ENCODE peak calls at places on chromosomes 7 and 10, in ten cellular contexts. L, H, R, W, J, B, G, C, P and U are unnamed samples.

GRCh38 chr10:54372164-54372563 is 428.9 kb downstream of the PCDH15 start:
- DNase-seq in G (no peak), P (no peak), C (no peak), R (no peak), B (no peak), W (no peak), L (no peak), H (no peak), J (no peak), U (no peak)

GRCh38 chr10:98038333-98038732 is 7.9 kb upstream of the CRTAC1 start:
- DNase-seq in L (no peak), R (no peak), C (no peak), W (no peak), H (no peak), J (peak; percentile 41), P (no peak), B (no peak), G (no peak), U (no peak)

GRCh38 chr7:24979470-24979862 is 512 bp downstream of the OSBPL3 start:
- DNase-seq in H (peak; percentile 88), B (peak; percentile 71), G (peak; percentile 80), C (peak; percentile 49), J (no peak), L (peak; percentile 83), R (peak; percentile 78), W (peak; percentile 75), P (no peak), U (no peak)

GRCh38 chr7:131827421-131827820 is 271.0 kb upstream of the PODXL start:
- DNase-seq in G (no peak), L (no peak), H (no peak), W (no peak), B (no peak), C (no peak), J (no peak), R (no peak), P (no peak), U (no peak)

GRCh38 chr7:66747385-66748126 is 7.0 kb downstream of the RABGEF1 start:
- DNase-seq in B (peak; percentile 12), W (no peak), H (no peak), C (no peak), L (peak; percentile 38), G (no peak), R (no peak), P (no peak), J (peak; percentile 38), U (no peak)

GRCh38 chr10:22620140-22620857 is 94.1 kb downstream of the PIP4K2A start:
- DNase-seq in B (no peak), J (no peak), L (peak; percentile 95), C (peak; percentile 77), G (peak; percentile 93), R (no peak), H (no peak), W (no peak), P (peak; percentile 61), U (no peak)

GRCh38 chr10:19832624-19833507 is 16.6 kb downstream of the PLXDC2 start:
- DNase-seq in W (no peak), R (no peak), G (peak; percentile 78), P (no peak), C (no peak), J (peak; percentile 58), B (peak; percentile 26), L (no peak), H (no peak), U (no peak)

GRCh38 chr7:114370177-114370576 is 44.4 kb upstream of the FOXP2 start:
- DNase-seq in P (no peak), H (no peak), C (no peak), R (no peak), G (no peak), B (no peak), W (no peak), L (no peak), J (no peak), U (no peak)

GRCh38 chr7:94971051-94971867 is 63.9 kb downstream of the PPP1R9A start:
- DNase-seq in W (no peak), G (no peak), C (no peak), J (no peak), B (no peak), H (no peak), L (no peak), P (no peak), R (no peak), U (no peak)

GRCh38 chr7:120402801-120403200 is 129.8 kb downstream of the KCND2 start:
- DNase-seq in B (no peak), C (no peak), P (peak; percentile 53), R (no peak), L (no peak), W (no peak), H (no peak), G (no peak), J (no peak), U (no peak)

GRCh38 chr10:124416733-124417132 is 2.0 kb downstream of the OAT start:
- DNase-seq in C (no peak), H (no peak), J (no peak), G (no peak), L (peak; percentile 93), B (no peak), P (no peak), R (no peak), W (no peak), U (no peak)

GRCh38 chr10:126910798-126911197 is 5.6 kb downstream of the DOCK1 start:
- DNase-seq in P (no peak), J (no peak), L (no peak), C (no peak), R (no peak), G (no peak), W (no peak), H (no peak), B (no peak), U (no peak)

GRCh38 chr10:69101451-69102095 is 13.7 kb downstream of the SRGN start:
- DNase-seq in H (no peak), J (no peak), B (no peak), G (no peak), W (no peak), P (no peak), R (no peak), L (peak; percentile 65), C (no peak), U (no peak)

GRCh38 chr10:58712982-58713381 is 200.3 kb downstream of the BICC1 start:
- DNase-seq in G (no peak), H (no peak), J (no peak), P (no peak), B (no peak), W (no peak), L (no peak), R (no peak), C (no peak), U (no peak)
- TF ChIP-seq CTCF in G (peak; percentile 22), H (no peak), J (peak; percentile 35), P (peak; percentile 17), B (peak; percentile 33), W (no peak), L (peak; percentile 32), R (no peak), C (no peak), U (peak; percentile 73)

DNA sequence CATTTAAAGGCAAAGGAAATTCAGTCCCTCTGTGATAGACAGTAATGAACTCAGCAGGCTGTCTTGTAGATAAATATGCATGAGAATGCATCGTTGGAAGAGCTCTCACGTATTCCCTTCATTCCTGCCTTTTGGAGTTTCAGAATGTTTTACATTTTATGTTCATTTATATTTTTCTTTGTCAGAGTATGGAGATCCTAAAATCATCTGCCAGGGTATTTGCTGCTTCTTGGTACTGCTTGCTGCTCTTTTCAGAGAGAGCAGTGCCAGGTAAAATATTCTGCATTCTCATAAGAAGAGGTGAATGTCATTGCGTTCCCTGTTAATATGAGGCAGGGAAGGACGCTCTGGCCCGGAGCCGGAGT is 290.2 kb downstream of the CCDC3 start:
- DNase-seq in J (no peak), P (no peak), W (no peak), G (no peak), L (no peak), R (no peak), B (no peak), C (no peak), H (no peak), U (no peak)
- TF ChIP-seq CTCF in J (no peak), P (peak; percentile 29), W (no peak), G (peak; percentile 71), L (no peak), R (no peak), B (no peak), C (no peak), H (no peak), U (peak; percentile 54)

GRCh38 chr10:110824660-110825059 is 47.1 kb upstream of the PDCD4 start:
- DNase-seq in J (no peak), G (no peak), P (no peak), L (no peak), W (no peak), C (no peak), R (no peak), H (no peak), B (no peak), U (no peak)

GRCh38 chr10:110821508-110821907 is 50.2 kb upstream of the PDCD4 start:
- DNase-seq in B (peak; percentile 34), R (no peak), C (peak; percentile 79), J (no peak), W (no peak), L (no peak), H (no peak), P (no peak), G (no peak), U (no peak)

GRCh38 chr10:110824152-110824441 is 47.6 kb upstream of the PDCD4 start:
- DNase-seq in R (no peak), L (no peak), J (no peak), H (no peak), C (no peak), B (no peak), W (no peak), P (no peak), G (no peak), U (no peak)

GRCh38 chr10:110822065-110822707 is 49.5 kb upstream of the PDCD4 start:
- DNase-seq in L (no peak), C (no peak), R (no peak), B (peak; percentile 21), J (peak; percentile 36), W (no peak), H (no peak), P (no peak), G (no peak), U (no peak)

DNA sequence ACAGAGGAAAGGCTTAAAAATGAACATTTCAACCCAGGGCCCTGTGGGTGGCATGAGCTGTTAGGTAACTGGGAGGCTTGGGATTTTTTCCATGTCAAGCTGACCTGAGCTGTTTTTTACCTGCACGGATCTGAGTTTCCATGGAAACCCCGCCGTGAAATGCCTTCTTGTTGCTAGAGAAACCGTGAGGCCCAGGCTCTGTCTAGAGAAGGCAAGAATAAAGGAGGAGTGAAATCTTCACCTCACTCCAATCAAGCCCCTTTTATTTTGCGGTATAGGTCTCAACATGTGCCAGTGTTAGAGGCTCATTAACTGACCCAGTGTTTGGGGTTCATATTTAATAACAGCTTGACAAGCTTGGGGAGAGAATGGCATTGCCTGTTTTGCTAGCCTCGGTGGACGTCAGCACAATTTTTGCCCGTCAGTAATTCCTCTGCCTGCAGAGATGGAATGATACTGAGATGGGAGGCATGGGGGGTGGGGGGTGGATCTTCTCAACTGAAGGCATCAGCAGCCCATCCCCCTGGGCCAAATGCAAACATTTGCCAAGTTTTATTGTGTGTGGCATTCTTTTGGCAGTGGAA is 48.9 kb upstream of the PDCD4 start:
- DNase-seq in W (no peak), P (no peak), J (peak; percentile 74), B (peak; percentile 18), R (no peak), L (no peak), G (no peak), C (no peak), H (no peak), U (no peak)
- TF ChIP-seq CTCF in W (no peak), P (no peak), J (no peak), B (no peak), R (no peak), L (no peak), G (no peak), C (no peak), H (no peak), U (no peak)

GRCh38 chr7:33043434-33043833 is 19.1 kb downstream of the NT5C3A start:
- DNase-seq in P (no peak), J (no peak), B (peak; percentile 22), W (no peak), C (no peak), H (no peak), L (no peak), G (no peak), R (no peak), U (no peak)
- TF ChIP-seq CTCF in P (no peak), J (no peak), B (no peak), W (no peak), C (no peak), H (no peak), L (no peak), G (no peak), R (no peak), U (no peak)